ENCODE peak calls at places on chromosomes 2 and 18, in six cellular contexts. J is H9, K is IMR-90, O is H1, P is mesendoderm, U is mesenchymal stem cell. Q is an unnamed sample.

GRCh38 chr2:73009177-73009839 is 62.2 kb downstream of the SFXN5 start:
- DNase-seq in J (no peak), K (no peak), O (no peak), P (no peak), U (no peak), Q (no peak)

GRCh38 chr2:70974592-70974991 is 3.8 kb upstream of the ANKRD53 start:
- DNase-seq in J (no peak), K (no peak), O (no peak), P (no peak), U (no peak), Q (no peak)

GRCh38 chr2:208406474-208407451 is at the start of gene PTH2R:
- DNase-seq in J (peak; percentile 71), K (no peak), O (peak; percentile 10), P (peak; percentile 44), U (no peak), Q (peak; percentile 29)

GRCh38 chr18:73462092-73462491 is 594.3 kb upstream of the NETO1 start:
- DNase-seq in J (no peak), K (peak; percentile 92), O (no peak), P (no peak), U (no peak), Q (no peak)

GRCh38 chr2:231359484-231359883 is 36.0 kb upstream of the B3GNT7 start:
- DNase-seq in J (no peak), K (no peak), O (no peak), P (no peak), U (no peak), Q (no peak)

GRCh38 chr2:74179063-74179865 is 585 bp upstream of the MOB1A start:
- DNase-seq in J (no peak), K (no peak), O (no peak), P (no peak), U (no peak), Q (no peak)

GRCh38 chr2:216572582-216573578 is 60.3 kb upstream of the IGFBP2 start:
- DNase-seq in J (no peak), K (no peak), O (no peak), P (no peak), U (no peak), Q (no peak)

GRCh38 chr18:21991081-21991534 is 178.3 kb upstream of the GATA6 start:
- DNase-seq in J (peak; percentile 47), K (no peak), O (peak; percentile 44), P (peak; percentile 97), U (no peak), Q (peak; percentile 35)

GRCh38 chr2:31108887-31109286 is 29.4 kb downstream of the GALNT14 start:
- DNase-seq in J (no peak), K (no peak), O (no peak), P (no peak), U (no peak), Q (no peak)

GRCh38 chr18:12295389-12296086 is 12.5 kb upstream of the TUBB6 start:
- DNase-seq in J (no peak), K (peak; percentile 28), O (no peak), P (no peak), U (peak; percentile 57), Q (no peak)

GRCh38 chr2:127637725-127638252 is 8.2 kb upstream of the GPR17 start:
- DNase-seq in J (peak; percentile 82), K (peak; percentile 77), O (peak; percentile 61), P (peak; percentile 99), U (peak; percentile 82), Q (no peak)

GRCh38 chr2:142321706-142322280 is 191.0 kb upstream of the LRP1B start:
- DNase-seq in J (no peak), K (no peak), O (no peak), P (no peak), U (no peak), Q (no peak)

GRCh38 chr18:70335892-70336726 is 47.3 kb downstream of the SOCS6 start:
- DNase-seq in J (no peak), K (no peak), O (no peak), P (no peak), U (peak; percentile 26), Q (no peak)

GRCh38 chr2:152005612-152006011 is 93.2 kb downstream of the CACNB4 start:
- DNase-seq in J (no peak), K (no peak), O (no peak), P (no peak), U (no peak), Q (no peak)
- H2BK5ac ChIP-seq in J (no peak overlapping the region), K (no peak overlapping the region), O (no peak overlapping the region), P (no peak overlapping the region), U (no peak overlapping the region), Q (no peak overlapping the region)

DNA sequence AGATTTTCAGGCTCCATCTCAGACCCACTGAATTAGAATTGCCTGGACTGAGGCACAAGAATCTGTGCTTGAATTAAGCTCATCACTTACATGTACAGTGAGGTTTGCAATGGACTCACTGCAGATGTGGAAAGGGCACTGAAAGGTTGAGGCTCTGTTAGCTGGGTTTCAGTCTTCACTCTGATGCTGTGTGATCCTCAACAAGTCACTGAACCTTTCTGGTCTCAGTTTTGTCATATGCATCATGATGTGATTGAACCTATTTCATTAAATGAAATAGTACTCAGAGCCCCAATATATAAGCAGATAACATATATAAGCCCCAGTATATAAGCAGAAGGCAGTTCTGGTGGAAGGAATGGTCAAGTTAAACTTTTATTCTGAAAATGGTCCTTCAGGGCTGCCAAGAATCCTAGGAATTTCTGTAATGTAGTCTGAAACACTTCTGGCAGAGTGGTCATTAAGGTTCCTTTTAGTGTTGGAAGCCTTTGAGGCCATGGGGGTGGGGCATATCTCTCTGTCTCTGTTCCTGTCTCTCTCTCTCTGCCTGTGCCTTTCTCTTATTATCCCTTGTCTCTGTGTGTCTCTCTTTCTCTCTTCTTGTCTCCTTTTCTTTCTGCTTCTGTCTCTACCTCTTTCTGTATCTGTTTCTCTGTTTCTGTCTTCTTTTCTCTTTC is 110.4 kb downstream of the ADCYAP1 start:
- DNase-seq in J (peak; percentile 48), K (no peak), O (no peak), P (peak; percentile 87), U (no peak), Q (no peak)
- H2BK120ac ChIP-seq in J (no peak overlapping the region), K (no peak overlapping the region), O (no peak overlapping the region), P (no peak overlapping the region), U (no peak overlapping the region), Q (no peak overlapping the region)

GRCh38 chr2:156437272-156437671 is 1.1 kb downstream of the GPD2 start:
- DNase-seq in J (no peak), K (peak; percentile 43), O (no peak), P (peak; percentile 13), U (peak; percentile 76), Q (no peak)

GRCh38 chr2:156435392-156435724 is 821 bp upstream of the GPD2 start:
- DNase-seq in J (no peak), K (no peak), O (no peak), P (no peak), U (no peak), Q (no peak)

GRCh38 chr2:156434461-156435291 is 1.5 kb upstream of the GPD2 start:
- DNase-seq in J (no peak), K (peak; percentile 32), O (no peak), P (peak; percentile 27), U (no peak), Q (no peak)

GRCh38 chr2:156436477-156437085 is 402 bp downstream of the GPD2 start:
- DNase-seq in J (no peak), K (peak; percentile 32), O (no peak), P (peak; percentile 59), U (peak; percentile 52), Q (peak; percentile 6)

GRCh38 chr2:156435725-156436476 is at the start of gene GPD2:
- DNase-seq in J (peak; percentile 90), K (peak; percentile 82), O (peak; percentile 57), P (peak; percentile 96), U (peak; percentile 87), Q (peak; percentile 80)
- H2BK5ac ChIP-seq in J (no peak within 1 kb of the TSS), K (peak within 1 kb of the TSS; percentile 98), O (peak within 1 kb of the TSS; percentile 93), P (peak within 1 kb of the TSS; percentile 89), U (peak within 1 kb of the TSS; percentile 96), Q (peak within 1 kb of the TSS; percentile 96)

GRCh38 chr2:233448220-233448559 is 93.9 kb downstream of the DGKD start:
- DNase-seq in J (peak; percentile 67), K (no peak), O (peak; percentile 15), P (peak; percentile 73), U (no peak), Q (no peak)
- H2BK120ac ChIP-seq in J (no peak overlapping the region), K (no peak overlapping the region), O (no peak overlapping the region), P (no peak overlapping the region), U (no peak overlapping the region), Q (no peak overlapping the region)

Q was measured in neuronal stem cell.